ENCODE peak calls at places on chromosomes 4 and X, in seven cellular contexts. O, U, X, E, T, F and B are unnamed samples.

GRCh38 chr4:54543088-54543795 is 114.5 kb upstream of the KIT start:
- DNase-seq in T (no peak), U (no peak), O (no peak), X (no peak), E (no peak), F (no peak), B (no peak)

GRCh38 chr4:102780476-102781144 is 19.8 kb upstream of the MANBA start:
- DNase-seq in F (no peak), U (no peak), X (no peak), O (peak; percentile 57), T (no peak), E (peak; percentile 57), B (no peak)

GRCh38 chr4:107478327-107478946 is 241.6 kb downstream of the PAPSS1 start:
- DNase-seq in U (no peak), X (no peak), F (no peak), E (no peak), T (no peak), O (no peak), B (no peak)

GRCh38 chrX:124963717-124964116 is 356.0 kb upstream of the TEX13C start:
- DNase-seq in O (no peak), T (no peak), E (no peak), F (no peak), U (no peak), X (no peak), B (no peak)

GRCh38 chr4:18422685-18423084 is 401.1 kb upstream of the LCORL start:
- DNase-seq in O (no peak), T (no peak), U (no peak), F (no peak), X (no peak), E (no peak), B (no peak)

GRCh38 chr4:164874791-164875190 is 2.2 kb upstream of the APELA start:
- DNase-seq in E (no peak), O (no peak), F (no peak), U (no peak), X (no peak), T (no peak), B (no peak)

GRCh38 chr4:169593050-169593449 is 19.3 kb downstream of the NEK1 start:
- DNase-seq in F (no peak), E (no peak), U (no peak), X (no peak), T (no peak), O (no peak), B (no peak)

GRCh38 chr4:14361084-14361483 is 641.2 kb upstream of the CPEB2 start:
- DNase-seq in E (no peak), F (no peak), O (no peak), T (no peak), X (no peak), U (no peak), B (no peak)

GRCh38 chr4:109739547-109739946 is 9.7 kb upstream of the PLA2G12A start:
- DNase-seq in U (no peak), O (no peak), E (no peak), F (no peak), T (no peak), X (no peak), B (no peak)

GRCh38 chrX:13778916-13779315 is 38.0 kb downstream of the GPM6B start:
- DNase-seq in X (no peak), O (no peak), E (no peak), T (no peak), F (no peak), U (no peak), B (no peak)

GRCh38 chrX:107360788-107361360 is 88.6 kb upstream of the FRMPD3 start:
- DNase-seq in T (no peak), O (no peak), U (no peak), E (no peak), X (no peak), F (no peak), B (peak; percentile 59)

GRCh38 chrX:111199505-111199904 is 70.8 kb downstream of the CAPN6 start:
- DNase-seq in T (no peak), F (no peak), U (no peak), E (no peak), X (no peak), O (no peak), B (no peak)

GRCh38 chr4:4384837-4385236 is 2.1 kb upstream of the NSG1 start:
- DNase-seq in O (peak; percentile 12), U (peak; percentile 66), E (peak; percentile 43), F (peak; percentile 78), T (no peak), X (peak; percentile 22), B (peak; percentile 46)
- TF ChIP-seq JUND in O (no peak), U (no peak), E (no peak), F (no peak), T (no peak), X (no peak), B (no peak)

DNA sequence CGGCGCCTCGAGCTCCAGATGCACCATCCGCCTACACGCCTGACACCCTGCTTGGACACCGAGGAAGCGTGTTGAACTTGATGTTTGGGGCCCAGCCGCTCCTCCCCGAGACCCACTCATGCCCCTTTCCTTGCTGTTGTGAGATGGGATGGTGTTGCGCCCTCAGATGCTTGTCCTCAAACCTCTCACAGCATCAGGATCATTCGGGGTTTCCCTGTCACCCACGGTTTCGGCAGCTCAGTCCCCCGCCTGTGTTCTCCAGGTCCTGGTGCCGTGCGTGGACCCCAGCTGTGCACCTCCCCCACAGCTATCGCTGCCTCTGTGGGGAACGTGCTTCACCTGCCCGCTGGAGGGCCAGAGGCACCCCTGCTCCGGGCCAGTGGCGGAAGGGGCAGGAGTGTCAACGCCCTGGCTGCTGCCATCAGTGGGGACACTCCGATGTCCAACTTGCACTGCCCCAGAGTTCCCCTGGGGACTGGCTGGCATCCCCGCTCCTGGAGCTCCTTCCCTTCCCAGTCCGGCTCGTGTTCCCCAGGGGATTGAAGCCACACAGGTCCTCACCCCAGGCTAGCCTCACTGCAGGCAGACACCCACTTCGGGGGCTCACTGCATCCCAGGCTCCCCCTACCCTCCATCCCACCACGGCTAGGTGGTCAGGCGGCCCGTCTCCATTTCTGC is 82.3 kb upstream of the ADRA2C start:
- DNase-seq in T (no peak), E (no peak), U (no peak), O (no peak), F (no peak), X (no peak), B (no peak)
- TF ChIP-seq JUND in T (no peak), E (no peak), U (no peak), O (no peak), F (no peak), X (no peak), B (no peak)

GRCh38 chr4:1503583-1504471 is 97.6 kb upstream of the NKX1-1 start:
- DNase-seq in U (peak; percentile 57), O (no peak), E (peak; percentile 78), F (peak; percentile 31), X (no peak), T (no peak), B (no peak)

GRCh38 chr4:1501754-1502500 is 95.7 kb upstream of the NKX1-1 start:
- DNase-seq in O (no peak), T (no peak), U (no peak), X (no peak), F (no peak), E (no peak), B (no peak)

GRCh38 chr4:1500966-1501753 is 94.9 kb upstream of the NKX1-1 start:
- DNase-seq in U (no peak), F (no peak), T (no peak), X (no peak), E (no peak), O (no peak), B (no peak)

GRCh38 chr4:1502501-1502886 is 96.3 kb upstream of the NKX1-1 start:
- DNase-seq in F (no peak), X (no peak), T (no peak), E (no peak), O (no peak), U (no peak), B (no peak)

GRCh38 chr4:1502976-1503375 is 96.7 kb upstream of the NKX1-1 start:
- DNase-seq in T (no peak), U (peak; percentile 42), F (peak; percentile 41), E (no peak), O (no peak), X (no peak), B (peak; percentile 23)
- TF ChIP-seq JUND in T (no peak), U (no peak), F (no peak), E (no peak), O (no peak), X (no peak), B (no peak)

GRCh38 chr4:44118971-44119680 is 329.5 kb downstream of the KCTD8 start:
- DNase-seq in U (no peak), O (no peak), X (no peak), E (no peak), T (no peak), F (no peak), B (no peak)
- TF ChIP-seq JUND in U (no peak), O (no peak), X (no peak), E (no peak), T (no peak), F (no peak), B (no peak)

DNA sequence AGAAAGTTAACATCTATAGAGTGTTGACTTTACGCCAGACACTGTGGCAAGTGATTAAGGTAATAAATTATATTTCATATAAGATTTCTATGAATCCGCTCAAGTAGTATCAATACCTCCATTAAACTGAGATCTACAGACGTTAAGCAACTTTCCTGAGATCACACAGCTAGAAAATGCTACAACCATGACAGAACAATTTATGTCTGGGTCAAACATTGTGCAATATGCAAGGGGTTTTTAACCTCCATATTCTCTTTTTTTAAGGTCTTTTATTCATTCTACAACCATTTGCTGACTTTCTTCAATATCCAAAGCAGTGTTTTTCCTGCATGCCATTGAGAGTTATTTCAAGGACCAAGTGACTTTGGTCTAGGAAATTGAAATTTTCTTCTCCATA is 10.9 kb downstream of the ASB5 start:
- DNase-seq in O (no peak), F (no peak), U (no peak), E (no peak), X (no peak), T (no peak), B (no peak)
- TF ChIP-seq JUND in O (no peak), F (no peak), U (no peak), E (no peak), X (no peak), T (no peak), B (no peak)

DNA sequence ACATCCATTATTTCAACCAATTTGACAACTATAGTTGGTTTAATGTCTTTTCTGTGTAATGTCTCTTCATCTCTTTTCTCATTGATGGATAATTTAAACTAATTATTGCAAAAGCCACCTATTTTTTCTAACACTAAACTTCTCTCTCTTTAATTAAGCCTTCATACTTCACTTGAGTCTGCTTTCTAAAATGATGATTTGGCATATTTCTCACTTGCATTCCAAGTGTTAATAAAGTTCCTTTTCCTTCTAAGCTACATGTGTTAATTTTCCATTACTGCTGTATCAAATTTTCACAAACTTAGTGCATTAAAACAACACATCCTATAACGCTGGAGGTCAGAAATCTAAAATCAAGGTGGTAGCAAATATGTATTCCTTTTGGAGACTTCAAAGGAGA is 1743.8 kb upstream of the PCDH7 start:
- DNase-seq in O (no peak), F (no peak), U (no peak), X (no peak), T (no peak), E (no peak), B (no peak)
- TF ChIP-seq JUND in O (no peak), F (no peak), U (no peak), X (no peak), T (no peak), E (no peak), B (no peak)

GRCh38 chr4:155353923-155354540 is 22.7 kb downstream of the MAP9 start:
- DNase-seq in U (peak; percentile 39), T (no peak), F (peak; percentile 78), E (peak; percentile 8), O (peak; percentile 27), X (peak; percentile 51), B (no peak)
- TF ChIP-seq JUND in U (no peak), T (no peak), F (no peak), E (no peak), O (no peak), X (no peak), B (no peak)